ENCODE peak calls at places on chromosomes 11 and 22, in eight cellular contexts. C is adrenal gland; E is SJSA1; P is heart right ventricle; H is sigmoid colon; L is tibial artery; K is lung; Y is effector memory CD4-positive, alpha-beta T cell. J is an unnamed sample. For H3K4me1 and H3K36me3, the result is how much of the 10 kb centered on the place peaks cover.

GRCh38 chr11:19193916-19194315 is 7.9 kb downstream of the CSRP3 start:
- DNase-seq in Y (no peak), H (no peak), L (no peak), K (no peak), C (no peak), P (no peak), E (no peak), J (no peak)

GRCh38 chr11:69501121-69501489 is 19.6 kb downstream of the LINC01488 start:
- DNase-seq in E (no peak), C (no peak), K (no peak), H (no peak), P (no peak), Y (no peak), L (no peak), J (no peak)

GRCh38 chr11:79439430-79439892 is 1.4 kb downstream of the TENM4 start:
- DNase-seq in P (no peak), C (no peak), K (no peak), H (no peak), Y (no peak), L (peak), E (no peak), J (no peak)

GRCh38 chr11:112363527-112363926 is 102.9 kb upstream of the PLET1 start:
- DNase-seq in P (no peak), E (no peak), L (no peak), Y (no peak), H (no peak), K (no peak), C (peak), J (no peak)

GRCh38 chr11:373716-374551 is 4.6 kb downstream of the B4GALNT4 start:
- DNase-seq in C (no peak), P (peak), H (no peak), Y (no peak), L (no peak), E (no peak), K (no peak), J (no peak)

GRCh38 chr11:69089258-69089657 is 40.5 kb downstream of the TPCN2 start:
- DNase-seq in C (peak), L (no peak), Y (no peak), K (no peak), P (peak), E (peak), H (peak), J (peak)

GRCh38 chr22:29041408-29041807 is 20.2 kb downstream of the C22orf31 start:
- DNase-seq in H (no peak), E (no peak), L (no peak), Y (no peak), P (no peak), K (peak), C (peak), J (peak)

GRCh38 chr11:13944016-13944415 is 18.5 kb upstream of the SPON1 start:
- DNase-seq in C (no peak), Y (no peak), P (no peak), K (no peak), H (no peak), E (no peak), L (no peak), J (no peak)

GRCh38 chr11:65437436-65438227 is 15.0 kb downstream of the NEAT1 start:
- DNase-seq in Y (no peak), L (peak), H (peak), K (no peak), E (no peak), P (no peak), C (peak), J (peak)

GRCh38 chr11:12287374-12288211 is 89.8 kb upstream of the PARVA start:
- DNase-seq in C (peak), H (peak), E (peak), P (peak), K (peak), Y (no peak), L (peak), J (peak)

GRCh38 chr22:43482310-43482625 is 70.5 kb downstream of the MPPED1 start:
- DNase-seq in P (no peak), H (no peak), E (no peak), Y (no peak), K (no peak), C (no peak), L (no peak), J (no peak)

GRCh38 chr11:70487763-70488162 is 89.4 kb downstream of the CTTN start:
- DNase-seq in Y (no peak), C (no peak), E (no peak), L (no peak), P (no peak), K (no peak), H (no peak), J (no peak)

DNA sequence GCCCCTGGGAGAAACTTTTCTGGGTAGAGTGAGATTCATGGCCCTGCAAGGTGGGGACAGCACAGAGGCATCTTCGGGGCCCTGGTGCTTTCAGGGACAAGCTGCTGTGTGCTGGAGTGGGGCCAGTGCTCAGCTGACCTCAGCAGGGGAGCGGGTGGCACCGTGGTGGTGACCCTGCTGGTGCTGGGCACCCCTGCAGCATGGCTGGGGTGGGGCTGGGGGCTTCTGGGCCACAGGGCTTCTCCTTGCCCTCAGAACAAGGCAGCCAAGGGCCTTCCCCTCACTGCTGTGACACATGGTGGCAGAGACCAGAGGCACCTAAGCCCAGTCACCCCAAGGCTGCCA is 24.9 kb upstream of the GNB1L start:
- DNase-seq in P (no peak), L (peak), C (no peak), H (no peak), K (no peak), E (no peak), Y (no peak), J (no peak)
- H3K4me1 ChIP-seq in P (under half), L (under half), C (under half), H (under half), K (under half), E (half or more), Y (under half), J (under half)

GRCh38 chr22:19132153-19132552 is 1.0 kb downstream of the TSSK2 start:
- DNase-seq in Y (no peak), C (no peak), E (no peak), H (no peak), K (no peak), L (no peak), P (no peak), J (no peak)

GRCh38 chr22:19129871-19130270 is 1.2 kb upstream of the TSSK2 start:
- DNase-seq in K (no peak), C (no peak), L (no peak), H (no peak), P (peak), Y (no peak), E (no peak), J (no peak)

GRCh38 chr22:19131685-19132015 is 542 bp downstream of the TSSK2 start:
- DNase-seq in H (no peak), P (peak), L (no peak), E (no peak), K (no peak), Y (no peak), C (no peak), J (no peak)

GRCh38 chr22:19132693-19133400 is 1.7 kb downstream of the TSSK2 start:
- DNase-seq in E (no peak), C (no peak), H (no peak), Y (no peak), K (no peak), L (no peak), P (no peak), J (no peak)

DNA sequence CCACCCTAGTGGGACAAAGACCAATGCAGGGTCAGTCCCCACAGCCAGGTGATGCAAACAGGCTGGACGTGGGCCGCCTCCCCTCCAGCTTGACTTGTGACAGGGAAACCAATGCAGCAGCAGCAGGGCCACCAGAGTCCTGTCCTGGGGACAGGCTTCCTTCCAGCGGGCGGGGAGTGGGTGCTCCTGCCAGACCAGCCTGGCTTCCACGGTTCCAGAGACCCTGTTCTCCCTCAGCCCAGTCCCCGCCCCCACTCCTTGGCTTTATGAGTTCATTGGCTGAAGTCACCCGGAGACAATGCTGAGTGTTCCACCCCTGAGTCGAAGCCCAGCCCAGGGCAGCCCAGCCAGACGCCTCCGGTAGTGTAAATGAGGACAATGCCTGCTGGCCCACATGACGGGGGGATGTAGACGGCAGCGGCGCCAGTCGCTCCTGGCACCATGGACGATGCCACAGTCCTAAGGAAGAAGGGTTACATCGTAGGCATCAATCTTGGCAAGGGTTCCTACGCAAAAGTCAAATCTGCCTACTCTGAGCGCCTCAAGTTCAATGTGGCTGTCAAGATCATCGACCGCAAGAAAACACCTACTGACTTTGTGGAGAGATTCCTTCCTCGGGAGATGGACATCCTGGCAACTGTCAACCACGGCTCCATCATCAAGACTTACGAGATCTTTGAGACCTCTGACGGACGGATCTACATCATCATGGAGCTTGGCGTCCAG is at the start of gene TSSK2:
- DNase-seq in E (no peak), C (no peak), K (no peak), P (peak), H (no peak), L (no peak), Y (no peak), J (no peak)
- H3K27ac ChIP-seq in E (no peak), C (no peak), K (no peak), P (no peak), H (no peak), L (no peak), Y (no peak), J (no peak)

DNA sequence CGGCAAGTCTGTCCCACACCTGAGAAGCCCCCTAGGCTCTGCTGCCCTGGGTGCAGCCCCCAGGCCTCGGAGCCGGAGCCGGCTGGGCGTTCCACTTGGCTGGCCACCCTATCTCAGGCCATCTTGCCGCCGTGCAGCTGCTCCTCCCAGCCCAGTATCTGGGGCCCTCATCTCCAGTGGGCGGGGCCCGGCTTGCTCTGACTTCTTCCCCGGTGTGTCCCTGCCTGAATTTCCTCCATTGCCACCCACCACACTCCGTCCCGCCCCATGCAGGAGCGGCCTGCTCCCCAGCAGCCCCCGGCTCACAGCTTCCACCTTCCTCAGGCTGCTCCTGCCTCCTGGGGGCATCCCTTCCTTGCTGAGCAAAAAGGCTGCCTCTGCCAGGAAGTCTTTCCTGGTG is 46.6 kb downstream of the WNT7B start:
- DNase-seq in K (no peak), C (no peak), E (no peak), L (no peak), Y (no peak), P (no peak), H (no peak), J (no peak)
- H3K36me3 ChIP-seq in K (under half), C (under half), E (under half), L (under half), Y (under half), P (under half), H (under half), J (under half)

DNA sequence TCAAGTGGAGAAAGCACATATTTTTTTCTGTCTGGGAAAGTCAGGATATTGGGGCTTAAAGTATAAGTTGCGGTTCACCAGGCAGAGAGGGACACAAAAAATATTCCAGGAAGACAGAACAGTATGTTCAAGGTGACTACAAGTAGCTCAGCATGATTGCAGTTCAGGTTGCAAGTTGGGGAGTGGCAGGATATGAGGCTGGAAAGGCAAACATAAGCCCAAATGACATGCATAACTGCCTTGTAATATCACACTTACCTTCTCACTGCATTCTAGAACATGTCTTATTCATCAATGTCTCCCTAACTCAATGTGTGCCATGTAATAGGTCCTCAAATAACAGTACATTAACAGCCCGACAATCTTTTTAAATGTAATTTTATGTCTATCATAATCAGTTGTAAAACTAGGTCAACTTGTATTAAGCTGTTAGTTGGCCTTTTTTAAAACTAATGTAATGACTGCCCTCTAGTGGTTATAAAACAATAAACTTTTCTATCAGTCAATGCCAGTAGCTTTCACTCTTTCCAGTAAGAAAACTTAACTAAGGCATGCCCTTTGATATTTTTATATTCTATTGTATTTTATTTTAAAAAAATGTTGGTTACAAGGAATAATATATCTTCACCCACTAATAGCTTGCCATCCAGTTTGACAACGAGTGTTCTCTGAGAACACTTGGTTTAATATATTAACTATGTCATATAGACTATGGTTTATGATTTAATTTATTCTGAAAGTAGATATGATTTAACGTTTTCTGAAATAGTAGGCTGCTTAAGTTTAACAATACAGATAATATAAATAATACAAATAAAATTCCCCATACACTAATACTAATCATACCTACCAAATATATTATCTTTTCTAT is 39.4 kb upstream of the CFAP300 start:
- DNase-seq in L (no peak), K (peak), H (no peak), Y (no peak), E (no peak), P (no peak), C (no peak), J (peak)
- H3K4me1 ChIP-seq in L (under half), K (under half), H (under half), Y (under half), E (under half), P (under half), C (under half), J (under half)